ENCODE peak calls at places on chromosomes 3 and 15, in four cellular contexts. One of them, this sample, is unnamed.

GRCh38 chr3:184448321-184449160 is 68.7 kb downstream of the CHRD start:
- DNase-seq in A549: peak
- DNase-seq in HepG2: no peak
- DNase-seq in H1: no peak
- DNase-seq in this sample: no peak

GRCh38 chr3:8519156-8519555 is 17.5 kb downstream of the LMCD1 start:
- DNase-seq in HepG2: no peak
- DNase-seq in H1: no peak
- DNase-seq in A549: no peak
- DNase-seq in this sample: no peak

GRCh38 chr15:34436126-34436955 is 1.3 kb downstream of the GOLGA8A start:
- DNase-seq in HepG2: no peak
- DNase-seq in A549: no peak
- DNase-seq in H1: no peak
- DNase-seq in this sample: peak

GRCh38 chr3:51718547-51719412 is 11.9 kb downstream of the GRM2 start:
- DNase-seq in HepG2: peak
- DNase-seq in H1: peak
- DNase-seq in A549: peak
- DNase-seq in this sample: peak

GRCh38 chr15:65618575-65619109 is 3.1 kb upstream of the SLC24A1 start:
- DNase-seq in H1: no peak
- DNase-seq in HepG2: no peak
- DNase-seq in A549: no peak
- DNase-seq in this sample: no peak

GRCh38 chr3:55622116-55622515 is 135.0 kb upstream of the WNT5A start:
- DNase-seq in A549: no peak
- DNase-seq in H1: no peak
- DNase-seq in HepG2: no peak
- DNase-seq in this sample: no peak

GRCh38 chr15:68281008-68281407 is 3.5 kb downstream of the FEM1B start:
- DNase-seq in H1: no peak
- DNase-seq in A549: no peak
- DNase-seq in HepG2: no peak
- DNase-seq in this sample: no peak

GRCh38 chr3:182810574-182811268 is 17.4 kb downstream of the ATP11B start:
- DNase-seq in H1: no peak
- DNase-seq in A549: no peak
- DNase-seq in HepG2: no peak
- DNase-seq in this sample: no peak

DNA sequence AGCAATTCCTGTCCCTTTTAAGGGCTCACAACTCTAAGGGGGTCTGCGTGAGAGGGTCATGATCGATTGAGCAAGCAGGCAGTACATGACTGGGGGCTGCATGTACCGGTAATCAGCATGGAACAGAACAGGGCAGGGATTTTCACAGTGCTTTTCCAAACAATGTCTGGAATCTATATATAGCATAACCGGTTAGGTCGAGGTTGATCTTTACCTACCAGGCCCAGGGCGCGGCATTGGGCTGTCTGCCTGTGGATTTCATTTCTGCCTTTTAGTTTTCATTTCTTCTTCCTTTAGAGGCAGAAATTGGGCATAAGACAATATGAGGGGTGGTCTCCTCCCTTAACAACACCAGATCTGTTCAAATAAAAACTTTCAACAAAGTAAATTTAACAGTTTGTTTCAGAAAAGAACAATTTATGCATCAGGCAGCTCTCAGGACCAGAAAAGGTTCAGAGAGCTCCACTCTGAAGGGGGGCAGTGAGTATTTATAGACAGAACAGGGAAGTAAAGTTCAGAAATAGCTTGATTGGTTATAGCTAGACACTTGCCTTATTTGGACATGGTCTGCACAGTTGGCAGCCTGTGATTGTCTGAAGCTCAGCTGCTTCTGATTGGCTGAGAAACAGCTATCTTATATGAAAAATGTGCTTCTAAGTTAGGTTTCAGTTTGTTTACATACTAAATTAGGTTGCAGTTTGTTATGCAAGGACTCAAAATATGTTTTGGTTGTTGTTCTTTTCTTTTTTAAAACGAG is 17.2 kb upstream of the B4GALT4 start:
- DNase-seq in HepG2: no peak
- DNase-seq in H1: no peak
- DNase-seq in A549: peak
- DNase-seq in this sample: peak
- TF ChIP-seq MAX in HepG2: no peak
- TF ChIP-seq MAX in H1: no peak
- TF ChIP-seq MAX in A549: no peak
- TF ChIP-seq MAX in this sample: no peak

GRCh38 chr3:61868499-61868898 is 307.1 kb downstream of the PTPRG start:
- DNase-seq in HepG2: no peak
- DNase-seq in H1: no peak
- DNase-seq in A549: no peak
- DNase-seq in this sample: no peak

GRCh38 chr3:61864886-61865285 is 303.5 kb downstream of the PTPRG start:
- DNase-seq in HepG2: no peak
- DNase-seq in H1: no peak
- DNase-seq in A549: no peak
- DNase-seq in this sample: no peak

GRCh38 chr3:61866143-61866542 is 304.8 kb downstream of the PTPRG start:
- DNase-seq in A549: no peak
- DNase-seq in HepG2: no peak
- DNase-seq in H1: no peak
- DNase-seq in this sample: no peak

GRCh38 chr3:61865466-61865865 is 304.1 kb downstream of the PTPRG start:
- DNase-seq in H1: no peak
- DNase-seq in A549: no peak
- DNase-seq in HepG2: no peak
- DNase-seq in this sample: no peak

GRCh38 chr3:61866961-61867461 is 305.6 kb downstream of the PTPRG start:
- DNase-seq in HepG2: no peak
- DNase-seq in H1: no peak
- DNase-seq in A549: no peak
- DNase-seq in this sample: no peak
- TF ChIP-seq CTCF in HepG2: no peak
- TF ChIP-seq CTCF in H1: no peak
- TF ChIP-seq CTCF in A549: no peak
- TF ChIP-seq CTCF in this sample: no peak

GRCh38 chr15:43880406-43881184 is 53.8 kb downstream of the WDR76 start:
- DNase-seq in HepG2: no peak
- DNase-seq in A549: no peak
- DNase-seq in H1: no peak
- DNase-seq in this sample: peak
- TF ChIP-seq MAX in HepG2: no peak
- TF ChIP-seq MAX in A549: no peak
- TF ChIP-seq MAX in H1: no peak
- TF ChIP-seq MAX in this sample: no peak

GRCh38 chr3:28800203-28800602 is 451.6 kb upstream of the AZI2 start:
- DNase-seq in H1: no peak
- DNase-seq in A549: no peak
- DNase-seq in HepG2: no peak
- DNase-seq in this sample: no peak

DNA sequence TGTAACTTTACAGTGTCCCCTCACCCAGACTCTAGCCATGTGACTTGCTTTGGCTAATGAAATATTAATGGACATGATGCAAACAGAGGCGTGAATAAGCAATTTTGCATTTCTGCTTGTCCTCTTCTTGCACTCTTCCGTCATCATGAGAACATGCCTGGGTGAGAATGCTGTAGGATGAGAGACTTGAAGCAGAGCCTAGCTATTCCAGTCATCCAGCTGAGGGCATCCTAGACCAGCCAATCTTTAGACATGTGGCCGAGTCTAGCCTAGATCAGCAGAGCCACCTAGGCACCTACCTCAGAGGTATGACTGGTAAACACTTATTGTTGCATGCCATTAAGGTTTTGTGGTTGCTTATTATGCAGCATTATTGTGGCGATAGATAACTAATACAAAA is 450.5 kb upstream of the AZI2 start:
- DNase-seq in H1: no peak
- DNase-seq in A549: peak
- DNase-seq in HepG2: no peak
- DNase-seq in this sample: peak
- TF ChIP-seq CTCF in H1: peak
- TF ChIP-seq CTCF in A549: no peak
- TF ChIP-seq CTCF in HepG2: peak
- TF ChIP-seq CTCF in this sample: no peak

DNA sequence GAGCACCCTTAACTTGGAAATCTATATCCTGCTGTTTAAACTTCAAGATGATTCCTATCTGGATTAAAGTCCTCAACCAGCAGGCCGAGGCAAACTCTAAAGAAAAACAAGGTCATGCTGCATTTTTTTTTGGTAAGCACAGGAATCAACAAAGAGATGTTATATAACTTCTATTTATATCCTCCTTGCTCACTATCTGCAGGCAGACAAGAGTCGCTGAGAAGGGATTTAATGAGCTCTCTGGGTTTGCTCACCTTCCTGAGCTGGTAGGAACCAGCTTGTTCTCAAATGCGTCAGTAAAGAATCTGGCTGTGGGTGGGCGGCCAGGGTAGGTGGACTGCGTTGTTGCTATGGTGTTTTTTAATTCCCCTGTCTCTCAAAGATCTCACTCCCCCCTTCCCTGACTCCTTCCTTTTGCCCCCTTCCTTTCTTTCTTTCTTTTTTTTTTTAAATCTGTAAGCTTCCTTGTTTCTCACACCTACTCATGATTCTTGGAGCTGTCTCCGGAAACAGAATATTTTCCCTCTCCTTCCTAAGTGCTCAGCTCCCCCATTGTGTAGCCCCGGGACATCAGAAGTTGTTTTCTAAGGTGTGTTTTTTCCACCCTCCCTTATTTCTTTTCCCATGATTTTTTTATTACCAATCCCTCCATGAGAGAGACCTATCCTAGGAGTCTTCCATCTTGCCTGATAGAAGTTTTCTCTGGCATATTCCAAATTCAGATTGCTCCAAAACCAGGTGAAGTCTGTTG is 228.8 kb upstream of the BHLHE40 start:
- DNase-seq in H1: no peak
- DNase-seq in A549: no peak
- DNase-seq in HepG2: peak
- DNase-seq in this sample: peak
- TF ChIP-seq MAX in H1: no peak
- TF ChIP-seq MAX in A549: no peak
- TF ChIP-seq MAX in HepG2: no peak
- TF ChIP-seq MAX in this sample: peak

GRCh38 chr3:186255703-186256331 is 106.2 kb downstream of the DGKG start:
- DNase-seq in A549: no peak
- DNase-seq in HepG2: no peak
- DNase-seq in H1: no peak
- DNase-seq in this sample: peak
- TF ChIP-seq CTCF in A549: no peak
- TF ChIP-seq CTCF in HepG2: no peak
- TF ChIP-seq CTCF in H1: peak
- TF ChIP-seq CTCF in this sample: peak

DNA sequence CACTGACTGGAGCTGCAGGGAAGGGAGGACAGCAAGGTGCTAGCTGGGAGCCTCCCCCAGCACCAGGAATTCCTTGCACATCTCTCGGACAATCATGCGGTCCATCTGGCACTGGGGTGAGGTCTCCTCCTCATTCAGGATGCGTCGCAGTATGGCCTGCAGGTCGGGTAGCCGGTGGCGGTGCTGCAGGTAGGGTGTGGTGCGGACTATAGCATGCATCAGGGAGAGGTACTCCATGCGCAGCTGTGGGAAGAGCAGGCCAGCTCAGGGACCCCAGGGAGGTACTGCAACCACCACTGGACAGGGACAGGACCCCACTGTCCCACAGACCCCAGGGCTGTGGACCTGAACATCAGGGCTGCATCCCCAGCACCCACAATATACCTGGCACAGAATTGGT is 11.2 kb downstream of the NCKIPSD start:
- DNase-seq in H1: no peak
- DNase-seq in HepG2: no peak
- DNase-seq in A549: no peak
- DNase-seq in this sample: no peak
- TF ChIP-seq MAX in H1: no peak
- TF ChIP-seq MAX in HepG2: no peak
- TF ChIP-seq MAX in A549: no peak
- TF ChIP-seq MAX in this sample: no peak

DNA sequence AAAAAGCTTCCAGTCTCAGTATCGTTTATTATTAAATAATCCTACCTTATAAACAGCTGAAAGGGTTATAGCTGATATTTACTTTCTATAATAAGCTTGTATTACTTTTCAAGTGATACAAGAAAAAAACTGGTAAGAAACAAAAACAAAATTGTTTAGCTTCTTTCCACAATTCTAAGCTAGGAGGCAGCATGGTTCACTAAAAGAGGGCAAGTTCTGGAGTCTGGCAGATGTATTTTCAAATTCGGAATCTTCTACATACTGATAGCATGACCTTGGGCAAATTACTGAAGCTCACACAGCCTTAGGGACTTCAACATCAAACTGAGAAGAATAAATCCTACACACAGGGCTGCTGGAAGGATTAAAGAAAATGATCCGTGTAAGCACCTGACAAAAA is 15.4 kb downstream of the C15orf62 start:
- DNase-seq in H1: no peak
- DNase-seq in A549: no peak
- DNase-seq in HepG2: no peak
- DNase-seq in this sample: no peak
- TF ChIP-seq CTCF in H1: no peak
- TF ChIP-seq CTCF in A549: no peak
- TF ChIP-seq CTCF in HepG2: peak
- TF ChIP-seq CTCF in this sample: no peak

DNA sequence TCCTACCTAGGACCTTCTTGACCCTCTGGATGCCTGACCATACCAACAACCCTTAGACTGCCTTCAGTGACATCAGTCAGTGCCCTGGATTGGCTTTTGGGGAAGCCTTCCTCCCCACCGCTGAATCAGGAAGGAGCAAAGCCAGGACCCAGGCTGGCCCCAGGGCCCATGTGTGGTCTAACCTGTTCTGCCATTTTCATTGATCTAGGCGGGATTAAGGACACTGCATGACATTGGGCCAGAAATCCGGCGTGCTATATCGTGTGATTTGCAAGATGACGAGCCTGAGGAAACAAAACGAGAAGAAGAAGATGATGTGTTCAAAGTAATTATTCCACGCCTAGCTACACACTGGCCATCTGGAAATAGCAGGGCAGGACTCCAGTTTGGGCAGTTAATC is 46.2 kb downstream of the CHDH start:
- DNase-seq in H1: no peak
- DNase-seq in A549: no peak
- DNase-seq in HepG2: no peak
- DNase-seq in this sample: no peak
- TF ChIP-seq MAX in H1: no peak
- TF ChIP-seq MAX in A549: no peak
- TF ChIP-seq MAX in HepG2: no peak
- TF ChIP-seq MAX in this sample: no peak

This sample was measured in NB4.